ENCODE peak calls at places on chromosomes 7 and 10, in ten cellular contexts. One of them, this sample, is unnamed.

GRCh38 chr10:930415-931325 is 835 bp downstream of the LARP4B start:
- DNase-seq in esophagus squamous epithelium: no peak
- DNase-seq in uterus: no peak
- DNase-seq in body of pancreas: peak; percentile 66
- DNase-seq in heart left ventricle: peak; percentile 37
- DNase-seq in spleen: peak; percentile 92
- DNase-seq in HepG2: peak; percentile 42
- DNase-seq in right lobe of liver: peak; percentile 63
- DNase-seq in transverse colon: peak; percentile 76
- DNase-seq in Peyer's patch: peak; percentile 76
- DNase-seq in this sample: peak; percentile 71

GRCh38 chr7:140867467-140868314 is 57.0 kb downstream of the BRAF start:
- DNase-seq in transverse colon: no peak
- DNase-seq in Peyer's patch: no peak
- DNase-seq in body of pancreas: no peak
- DNase-seq in spleen: no peak
- DNase-seq in esophagus squamous epithelium: no peak
- DNase-seq in heart left ventricle: no peak
- DNase-seq in uterus: no peak
- DNase-seq in right lobe of liver: no peak
- DNase-seq in HepG2: no peak
- DNase-seq in this sample: no peak

GRCh38 chr7:25068814-25069213 is 56.2 kb downstream of the CYCS start:
- DNase-seq in spleen: no peak
- DNase-seq in body of pancreas: no peak
- DNase-seq in uterus: no peak
- DNase-seq in HepG2: no peak
- DNase-seq in transverse colon: no peak
- DNase-seq in heart left ventricle: no peak
- DNase-seq in Peyer's patch: no peak
- DNase-seq in right lobe of liver: no peak
- DNase-seq in esophagus squamous epithelium: no peak
- DNase-seq in this sample: no peak

GRCh38 chr7:106765727-106766355 is 99.2 kb upstream of the PIK3CG start:
- DNase-seq in right lobe of liver: no peak
- DNase-seq in esophagus squamous epithelium: no peak
- DNase-seq in HepG2: no peak
- DNase-seq in spleen: no peak
- DNase-seq in transverse colon: no peak
- DNase-seq in Peyer's patch: no peak
- DNase-seq in uterus: no peak
- DNase-seq in heart left ventricle: no peak
- DNase-seq in body of pancreas: no peak
- DNase-seq in this sample: no peak

GRCh38 chr7:44607141-44608068 is 978 bp downstream of the OGDH start:
- DNase-seq in heart left ventricle: no peak
- DNase-seq in esophagus squamous epithelium: no peak
- DNase-seq in Peyer's patch: no peak
- DNase-seq in transverse colon: no peak
- DNase-seq in right lobe of liver: no peak
- DNase-seq in body of pancreas: no peak
- DNase-seq in spleen: no peak
- DNase-seq in uterus: no peak
- DNase-seq in HepG2: no peak
- DNase-seq in this sample: no peak

GRCh38 chr10:90276894-90277447 is 575.6 kb downstream of the KIF20B start:
- DNase-seq in uterus: no peak
- DNase-seq in esophagus squamous epithelium: no peak
- DNase-seq in transverse colon: no peak
- DNase-seq in Peyer's patch: no peak
- DNase-seq in spleen: no peak
- DNase-seq in body of pancreas: no peak
- DNase-seq in heart left ventricle: no peak
- DNase-seq in HepG2: no peak
- DNase-seq in right lobe of liver: no peak
- DNase-seq in this sample: no peak

GRCh38 chr10:42961776-42962119 is 115.1 kb upstream of the RET start:
- DNase-seq in esophagus squamous epithelium: no peak
- DNase-seq in transverse colon: peak; percentile 1
- DNase-seq in Peyer's patch: peak; percentile 23
- DNase-seq in HepG2: no peak
- DNase-seq in body of pancreas: no peak
- DNase-seq in spleen: peak; percentile 63
- DNase-seq in heart left ventricle: no peak
- DNase-seq in right lobe of liver: no peak
- DNase-seq in uterus: no peak
- DNase-seq in this sample: peak; percentile 51

GRCh38 chr7:107201795-107202450 is 33.1 kb downstream of the HBP1 start:
- DNase-seq in right lobe of liver: peak; percentile 34
- DNase-seq in spleen: no peak
- DNase-seq in body of pancreas: peak; percentile 89
- DNase-seq in HepG2: peak; percentile 27
- DNase-seq in Peyer's patch: peak; percentile 61
- DNase-seq in esophagus squamous epithelium: no peak
- DNase-seq in transverse colon: peak; percentile 19
- DNase-seq in uterus: peak; percentile 38
- DNase-seq in heart left ventricle: peak; percentile 75
- DNase-seq in this sample: no peak

DNA sequence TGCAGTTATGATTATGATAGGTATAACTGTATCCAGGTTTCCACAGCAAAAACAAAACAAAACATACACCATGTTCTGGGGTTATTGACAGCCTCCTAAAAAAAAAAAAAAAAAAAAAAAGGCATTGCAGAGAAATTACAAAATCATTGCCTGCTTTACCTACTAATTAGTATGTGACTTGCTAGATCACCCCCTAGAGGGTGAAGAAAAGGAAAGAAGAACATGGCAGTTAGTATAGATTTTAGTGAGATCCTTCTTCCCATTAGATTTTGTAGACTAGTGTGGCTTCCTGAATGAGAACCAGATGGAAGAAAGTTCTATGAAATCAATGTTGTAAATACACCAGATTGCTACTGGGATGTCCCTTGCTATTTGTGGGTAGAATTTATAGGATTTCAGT is 24.0 kb upstream of the AGBL3 start:
- DNase-seq in right lobe of liver: no peak
- DNase-seq in transverse colon: no peak
- DNase-seq in HepG2: no peak
- DNase-seq in spleen: no peak
- DNase-seq in Peyer's patch: no peak
- DNase-seq in uterus: no peak
- DNase-seq in esophagus squamous epithelium: no peak
- DNase-seq in body of pancreas: no peak
- DNase-seq in heart left ventricle: no peak
- DNase-seq in this sample: no peak
- H3K4me3 ChIP-seq in right lobe of liver: no peak overlapping the region
- H3K4me3 ChIP-seq in transverse colon: no peak overlapping the region
- H3K4me3 ChIP-seq in HepG2: no peak overlapping the region
- H3K4me3 ChIP-seq in spleen: no peak overlapping the region
- H3K4me3 ChIP-seq in Peyer's patch: no peak overlapping the region
- H3K4me3 ChIP-seq in uterus: no peak overlapping the region
- H3K4me3 ChIP-seq in esophagus squamous epithelium: no peak overlapping the region
- H3K4me3 ChIP-seq in body of pancreas: no peak overlapping the region
- H3K4me3 ChIP-seq in heart left ventricle: no peak overlapping the region
- H3K4me3 ChIP-seq in this sample: no peak overlapping the region

DNA sequence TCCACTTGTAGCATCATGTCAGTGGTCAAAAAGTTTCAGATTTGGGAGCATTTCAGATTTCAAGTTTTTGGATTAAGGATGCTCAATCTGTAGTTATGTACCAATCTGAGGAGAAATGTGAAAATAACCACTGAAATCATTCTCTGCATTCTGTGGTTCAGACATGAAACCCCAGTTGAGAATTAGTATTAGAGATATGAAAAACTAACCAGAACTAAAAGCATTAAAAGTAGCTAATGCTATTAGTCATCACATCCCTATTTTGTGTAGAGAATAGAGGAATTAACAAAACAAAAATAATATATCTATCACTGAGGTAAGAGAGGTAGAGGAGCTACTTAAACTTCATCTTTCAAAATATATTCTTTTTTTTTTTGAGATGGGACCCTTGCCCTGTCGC is 28.0 kb downstream of the MICU1 start:
- DNase-seq in esophagus squamous epithelium: no peak
- DNase-seq in HepG2: no peak
- DNase-seq in body of pancreas: no peak
- DNase-seq in transverse colon: no peak
- DNase-seq in uterus: no peak
- DNase-seq in Peyer's patch: no peak
- DNase-seq in right lobe of liver: no peak
- DNase-seq in heart left ventricle: no peak
- DNase-seq in spleen: no peak
- DNase-seq in this sample: no peak
- TF ChIP-seq POLR2A in esophagus squamous epithelium: no peak
- TF ChIP-seq POLR2A in HepG2: no peak
- TF ChIP-seq POLR2A in body of pancreas: no peak
- TF ChIP-seq POLR2A in transverse colon: no peak
- TF ChIP-seq POLR2A in uterus: no peak
- TF ChIP-seq POLR2A in Peyer's patch: no peak
- TF ChIP-seq POLR2A in right lobe of liver: no peak
- TF ChIP-seq POLR2A in heart left ventricle: no peak
- TF ChIP-seq POLR2A in spleen: no peak
- TF ChIP-seq POLR2A in this sample: no peak

GRCh38 chr7:47940482-47941001 is 7.7 kb downstream of the PKD1L1 start:
- DNase-seq in esophagus squamous epithelium: no peak
- DNase-seq in transverse colon: peak; percentile 77
- DNase-seq in body of pancreas: no peak
- DNase-seq in HepG2: no peak
- DNase-seq in heart left ventricle: peak; percentile 75
- DNase-seq in uterus: no peak
- DNase-seq in Peyer's patch: peak; percentile 55
- DNase-seq in spleen: peak; percentile 83
- DNase-seq in right lobe of liver: no peak
- DNase-seq in this sample: no peak
- H3K4me1 ChIP-seq in esophagus squamous epithelium: no peaks in the 10 kb centered on the region
- H3K4me1 ChIP-seq in transverse colon: peaks cover 11% of the 10 kb centered on the region
- H3K4me1 ChIP-seq in body of pancreas: no peaks in the 10 kb centered on the region
- H3K4me1 ChIP-seq in HepG2: peaks cover 9% of the 10 kb centered on the region
- H3K4me1 ChIP-seq in heart left ventricle: peaks cover 40% of the 10 kb centered on the region
- H3K4me1 ChIP-seq in uterus: no peaks in the 10 kb centered on the region
- H3K4me1 ChIP-seq in Peyer's patch: no peaks in the 10 kb centered on the region
- H3K4me1 ChIP-seq in spleen: peaks cover 82% of the 10 kb centered on the region
- H3K4me1 ChIP-seq in right lobe of liver: no peaks in the 10 kb centered on the region
- H3K4me1 ChIP-seq in this sample: no peaks in the 10 kb centered on the region

GRCh38 chr10:44628921-44629320 is 244.0 kb upstream of the CXCL12 start:
- DNase-seq in Peyer's patch: no peak
- DNase-seq in esophagus squamous epithelium: no peak
- DNase-seq in heart left ventricle: no peak
- DNase-seq in spleen: no peak
- DNase-seq in HepG2: no peak
- DNase-seq in right lobe of liver: no peak
- DNase-seq in transverse colon: no peak
- DNase-seq in body of pancreas: peak; percentile 25
- DNase-seq in uterus: no peak
- DNase-seq in this sample: no peak
- H3K4me3 ChIP-seq in Peyer's patch: no peak overlapping the region
- H3K4me3 ChIP-seq in esophagus squamous epithelium: no peak overlapping the region
- H3K4me3 ChIP-seq in heart left ventricle: no peak overlapping the region
- H3K4me3 ChIP-seq in spleen: no peak overlapping the region
- H3K4me3 ChIP-seq in HepG2: no peak overlapping the region
- H3K4me3 ChIP-seq in right lobe of liver: no peak overlapping the region
- H3K4me3 ChIP-seq in transverse colon: no peak overlapping the region
- H3K4me3 ChIP-seq in body of pancreas: no peak overlapping the region
- H3K4me3 ChIP-seq in uterus: no peak overlapping the region
- H3K4me3 ChIP-seq in this sample: no peak overlapping the region

DNA sequence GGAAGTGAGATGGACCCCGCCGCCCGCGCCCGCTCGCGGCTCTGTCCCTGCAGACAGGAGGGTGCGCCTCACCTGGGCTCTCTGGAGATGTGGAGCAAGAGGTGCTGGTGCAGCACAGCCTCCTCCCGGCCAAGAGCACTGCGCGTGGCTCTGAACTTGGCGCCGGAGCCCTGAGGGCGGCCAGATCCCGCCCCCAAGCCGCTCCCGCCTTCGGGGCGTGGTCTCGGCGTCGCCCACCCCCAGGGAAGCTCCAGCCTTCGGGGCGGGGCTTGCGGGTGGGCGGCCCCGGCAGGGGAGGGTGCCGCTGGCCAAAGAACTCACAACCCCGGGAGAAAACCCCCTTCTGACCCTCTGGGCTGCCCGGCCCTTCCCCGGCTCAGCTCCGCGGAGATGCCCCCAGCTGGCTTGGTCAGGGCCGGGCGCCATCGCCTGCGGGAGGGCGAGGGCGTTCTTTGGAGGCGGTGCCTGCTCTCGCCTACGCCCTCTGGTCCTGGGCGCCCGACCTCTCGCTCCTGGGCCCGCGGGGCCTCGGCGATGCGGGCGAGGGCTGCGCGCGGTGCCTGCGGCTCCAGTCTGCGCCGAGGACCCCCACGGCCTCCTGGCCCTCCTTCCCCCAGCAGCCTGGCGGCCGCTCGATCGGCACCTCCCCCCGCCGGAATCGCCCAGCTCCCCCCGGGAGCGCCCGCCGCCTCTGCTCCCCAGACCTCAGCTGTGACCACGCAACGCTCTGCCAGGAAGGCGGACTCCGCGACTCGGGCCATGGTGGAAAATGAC is at the start of gene ZNF488:
- DNase-seq in uterus: peak; percentile 72
- DNase-seq in body of pancreas: peak; percentile 86
- DNase-seq in Peyer's patch: peak; percentile 91
- DNase-seq in right lobe of liver: peak; percentile 90
- DNase-seq in esophagus squamous epithelium: no peak
- DNase-seq in heart left ventricle: peak; percentile 89
- DNase-seq in spleen: peak; percentile 91
- DNase-seq in transverse colon: peak; percentile 87
- DNase-seq in HepG2: peak; percentile 49
- DNase-seq in this sample: peak; percentile 90
- TF ChIP-seq POLR2A in uterus: peak; percentile 33
- TF ChIP-seq POLR2A in body of pancreas: peak; percentile 26
- TF ChIP-seq POLR2A in Peyer's patch: peak; percentile 94
- TF ChIP-seq POLR2A in right lobe of liver: peak; percentile 23
- TF ChIP-seq POLR2A in esophagus squamous epithelium: no peak
- TF ChIP-seq POLR2A in heart left ventricle: no peak
- TF ChIP-seq POLR2A in spleen: no peak
- TF ChIP-seq POLR2A in transverse colon: no peak
- TF ChIP-seq POLR2A in HepG2: no peak
- TF ChIP-seq POLR2A in this sample: no peak

DNA sequence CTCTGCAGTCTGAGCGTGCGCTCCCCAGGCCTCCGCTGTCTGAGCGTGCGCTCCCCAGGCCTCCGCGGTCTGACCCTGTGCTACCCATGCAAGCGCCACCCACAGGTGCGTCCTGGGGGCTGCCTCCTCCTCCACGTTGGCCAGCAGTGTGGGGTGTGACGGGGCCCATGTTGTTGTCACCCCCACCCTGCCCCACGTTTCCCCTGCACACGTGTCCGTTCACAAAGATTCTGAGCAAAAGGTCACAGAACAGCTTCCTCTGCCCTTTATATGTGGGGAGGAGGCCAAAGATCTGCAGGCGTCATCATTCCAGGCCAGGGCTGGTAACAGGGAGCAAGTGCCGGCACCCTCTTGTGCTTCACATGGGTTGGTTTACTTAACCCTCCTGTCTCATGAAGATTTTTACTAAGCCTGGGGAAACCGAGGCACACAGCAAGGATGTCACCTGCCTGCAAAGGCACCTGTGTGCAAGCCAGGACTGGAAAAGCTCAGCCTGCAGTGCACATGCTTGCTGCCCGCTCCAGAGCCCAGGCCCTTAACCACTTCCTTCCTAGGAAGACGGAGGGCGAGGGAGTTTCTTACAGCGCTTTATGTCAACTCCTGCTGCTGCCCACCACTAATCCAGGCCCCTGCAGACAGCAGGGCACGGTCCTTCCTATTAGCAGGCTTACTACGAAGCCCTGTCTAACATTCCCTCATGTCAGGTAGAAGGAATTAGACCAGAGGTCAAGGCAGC is 4.8 kb downstream of the GPR146 start:
- DNase-seq in spleen: peak; percentile 78
- DNase-seq in transverse colon: no peak
- DNase-seq in heart left ventricle: peak; percentile 31
- DNase-seq in esophagus squamous epithelium: no peak
- DNase-seq in HepG2: no peak
- DNase-seq in Peyer's patch: no peak
- DNase-seq in body of pancreas: no peak
- DNase-seq in uterus: peak; percentile 49
- DNase-seq in right lobe of liver: no peak
- DNase-seq in this sample: no peak
- H3K4me1 ChIP-seq in spleen: peaks cover 98% of the 10 kb centered on the region
- H3K4me1 ChIP-seq in transverse colon: peaks cover 26% of the 10 kb centered on the region
- H3K4me1 ChIP-seq in heart left ventricle: peaks cover 78% of the 10 kb centered on the region
- H3K4me1 ChIP-seq in esophagus squamous epithelium: peaks cover 21% of the 10 kb centered on the region
- H3K4me1 ChIP-seq in HepG2: peaks cover 49% of the 10 kb centered on the region
- H3K4me1 ChIP-seq in Peyer's patch: no peaks in the 10 kb centered on the region
- H3K4me1 ChIP-seq in body of pancreas: peaks cover 33% of the 10 kb centered on the region
- H3K4me1 ChIP-seq in uterus: peaks cover 17% of the 10 kb centered on the region
- H3K4me1 ChIP-seq in right lobe of liver: peaks cover 6% of the 10 kb centered on the region
- H3K4me1 ChIP-seq in this sample: no peaks in the 10 kb centered on the region

This sample was measured in sigmoid colon.